ENCODE peak calls at places on chromosomes 2 and 18, in eight cellular contexts. N is non-pigmented ciliary epithelial cell; A is HTR-8/SVneo; M is endodermal cell; B is hypothalamus; K is occipital lobe; J is RPMI7951; F is stimulated activated CD4-positive, alpha-beta T cell treated with anti-CD3 and anti-CD28 coated beads, Interleukin-2, amount 100 ng/mL, for 48 hours. G is an unnamed sample.

GRCh38 chr18:68714356-68714706 is 577 bp downstream of the TMX3 start:
- DNase-seq in N (no peak), A (no peak), M (peak), B (no peak), K (no peak), J (peak), F (peak), G (peak)

GRCh38 chr2:161250864-161251436 is 57.3 kb upstream of the PSMD14 start:
- DNase-seq in N (no peak), A (peak), M (peak), B (no peak), K (no peak), J (peak), F (no peak), G (peak)

GRCh38 chr2:70083344-70084156 is 3.7 kb upstream of the PCBP1 start:
- DNase-seq in N (no peak), A (no peak), M (no peak), B (no peak), K (no peak), J (peak), F (peak), G (peak)

GRCh38 chr2:241609859-241610793 is 26.8 kb downstream of the THAP4 start:
- DNase-seq in N (peak), A (no peak), M (peak), B (no peak), K (peak), J (no peak), F (peak), G (peak)

GRCh38 chr2:82731824-82732223 is 1727.3 kb downstream of the SUCLG1 start:
- DNase-seq in N (no peak), A (no peak), M (no peak), B (no peak), K (no peak), J (no peak), F (no peak), G (no peak)

GRCh38 chr2:128623776-128624424 is 305.2 kb upstream of the HS6ST1 start:
- DNase-seq in N (peak), A (peak), M (no peak), B (no peak), K (no peak), J (peak), F (no peak), G (peak)

GRCh38 chr2:878245-878930 is 72.3 kb upstream of the SNTG2 start:
- DNase-seq in N (no peak), A (no peak), M (peak), B (no peak), K (no peak), J (peak), F (no peak), G (no peak)

GRCh38 chr2:133959066-133959465 is 294.8 kb upstream of the MGAT5 start:
- DNase-seq in N (no peak), A (no peak), M (peak), B (no peak), K (no peak), J (no peak), F (no peak), G (no peak)

GRCh38 chr2:215362562-215362904 is 50.7 kb downstream of the ATIC start:
- DNase-seq in N (no peak), A (no peak), M (no peak), B (no peak), K (no peak), J (no peak), F (no peak), G (no peak)

GRCh38 chr2:105166671-105167070 is 74.9 kb upstream of the GPR45 start:
- DNase-seq in N (no peak), A (no peak), M (peak), B (no peak), K (no peak), J (no peak), F (no peak), G (no peak)

GRCh38 chr2:21263622-21264021 is 139.9 kb downstream of the TDRD15 start:
- DNase-seq in N (no peak), A (no peak), M (no peak), B (peak), K (peak), J (no peak), F (no peak), G (no peak)

GRCh38 chr2:88642278-88642677 is 15.0 kb upstream of the EIF2AK3 start:
- DNase-seq in N (no peak), A (no peak), M (no peak), B (no peak), K (no peak), J (no peak), F (no peak), G (no peak)

GRCh38 chr2:133817680-133818566 is 249.7 kb upstream of the NCKAP5 start:
- DNase-seq in N (peak), A (peak), M (no peak), B (no peak), K (no peak), J (peak), F (no peak), G (peak)

GRCh38 chr18:37253424-37254255 is 312.0 kb downstream of the CELF4 start:
- DNase-seq in N (no peak), A (peak), M (peak), B (no peak), K (no peak), J (no peak), F (no peak), G (peak)

GRCh38 chr2:196088209-196088608 is 19.6 kb upstream of the DNAH7 start:
- DNase-seq in N (no peak), A (no peak), M (no peak), B (no peak), K (no peak), J (no peak), F (no peak), G (no peak)

GRCh38 chr18:4557502-4557901 is 102.4 kb upstream of the DLGAP1 start:
- DNase-seq in N (no peak), A (no peak), M (no peak), B (no peak), K (no peak), J (no peak), F (no peak), G (no peak)

GRCh38 chr2:42493885-42494433 is at the start of gene KCNG3:
- DNase-seq in N (no peak), A (peak), M (peak), B (no peak), K (peak), J (peak), F (peak), G (peak)

GRCh38 chr2:46988733-46989481 is 73.3 kb upstream of the MCFD2 start:
- DNase-seq in N (no peak), A (no peak), M (peak), B (peak), K (peak), J (peak), F (no peak), G (no peak)

GRCh38 chr2:119389615-119390306 is 23.0 kb downstream of the DBI start:
- DNase-seq in N (no peak), A (no peak), M (peak), B (no peak), K (no peak), J (peak), F (no peak), G (peak)

GRCh38 chr2:73105511-73105971 is 7.2 kb downstream of the RAB11FIP5 start:
- DNase-seq in N (no peak), A (no peak), M (no peak), B (no peak), K (no peak), J (peak), F (no peak), G (no peak)

GRCh38 chr2:101500175-101500574 is 25.3 kb upstream of the RFX8 start:
- DNase-seq in N (no peak), A (no peak), M (no peak), B (no peak), K (no peak), J (peak), F (no peak), G (no peak)

GRCh38 chr2:17539596-17539992 is 902 bp upstream of the VSNL1 start:
- DNase-seq in N (no peak), A (no peak), M (peak), B (no peak), K (no peak), J (no peak), F (no peak), G (peak)

GRCh38 chr2:241235396-241235795 is 46.9 kb downstream of the ANO7 start:
- DNase-seq in N (no peak), A (no peak), M (no peak), B (no peak), K (no peak), J (no peak), F (no peak), G (no peak)

GRCh38 chr2:8515390-8515761 is 166.5 kb upstream of the ID2 start:
- DNase-seq in N (no peak), A (no peak), M (no peak), B (no peak), K (no peak), J (peak), F (peak), G (no peak)

GRCh38 chr2:44392338-44392943 is 30.7 kb downstream of the CAMKMT start:
- DNase-seq in N (no peak), A (peak), M (peak), B (no peak), K (no peak), J (peak), F (peak), G (peak)

GRCh38 chr18:80127635-80128034 is 18.6 kb downstream of the ADNP2 start:
- DNase-seq in N (no peak), A (no peak), M (peak), B (no peak), K (no peak), J (no peak), F (no peak), G (no peak)

GRCh38 chr2:208466133-208466919 is 59.7 kb downstream of the PTH2R start:
- DNase-seq in N (peak), A (peak), M (peak), B (no peak), K (peak), J (peak), F (peak), G (peak)

GRCh38 chr2:157782057-157782845 is 93.9 kb downstream of the ACVR1 start:
- DNase-seq in N (no peak), A (peak), M (no peak), B (no peak), K (no peak), J (peak), F (no peak), G (no peak)

GRCh38 chr2:68835636-68836035 is 35.6 kb downstream of the BMP10 start:
- DNase-seq in N (no peak), A (no peak), M (no peak), B (no peak), K (no peak), J (no peak), F (no peak), G (no peak)

GRCh38 chr2:43998263-43998662 is 2.5 kb upstream of the LRPPRC start:
- DNase-seq in N (no peak), A (no peak), M (no peak), B (no peak), K (no peak), J (no peak), F (no peak), G (no peak)

GRCh38 chr2:37323770-37324535 is 680 bp downstream of the PRKD3 start:
- DNase-seq in N (no peak), A (peak), M (no peak), B (no peak), K (no peak), J (peak), F (peak), G (peak)

G was measured in Daoy.